ENCODE peak calls at places on chromosome 13, in five cellular contexts. T is SK-N-SH, U is K562, I is GM12878, B is HepG2. N is an unnamed sample.

GRCh38 chr13:37656247-37656940 is 57.8 kb upstream of the POSTN start:
- DNase-seq in T (no peak), U (no peak), I (no peak), B (no peak), N (no peak)

GRCh38 chr13:80141114-80141849 is 199.6 kb downstream of the SPRY2 start:
- DNase-seq in T (no peak), U (no peak), I (no peak), B (no peak), N (no peak)

GRCh38 chr13:96984061-96984508 is 10.2 kb downstream of the OXGR1 start:
- DNase-seq in T (peak), U (peak), I (peak), B (no peak), N (no peak)

GRCh38 chr13:24503376-24503690 is 9.2 kb downstream of the PARP4 start:
- DNase-seq in T (no peak), U (peak), I (no peak), B (no peak), N (peak)

GRCh38 chr13:39105110-39105509 is 66.9 kb downstream of the NHLRC3 start:
- DNase-seq in T (peak), U (no peak), I (no peak), B (no peak), N (no peak)

GRCh38 chr13:94534171-94534570 is 54.7 kb upstream of the DCT start:
- DNase-seq in T (no peak), U (no peak), I (no peak), B (no peak), N (no peak)

GRCh38 chr13:73985789-73986188 is 148.4 kb downstream of the KLF12 start:
- DNase-seq in T (no peak), U (no peak), I (no peak), B (no peak), N (no peak)

GRCh38 chr13:30972888-30973377 is 40.5 kb downstream of the TEX26 start:
- DNase-seq in T (no peak), U (no peak), I (no peak), B (no peak), N (no peak)

GRCh38 chr13:96279904-96280303 is 190.0 kb downstream of the HS6ST3 start:
- DNase-seq in T (no peak), U (no peak), I (no peak), B (no peak), N (no peak)

GRCh38 chr13:91817250-91817649 is 418.8 kb downstream of the GPC5 start:
- DNase-seq in T (peak), U (peak), I (no peak), B (peak), N (no peak)

GRCh38 chr13:32659736-32660135 is 73.5 kb downstream of the PDS5B start:
- DNase-seq in T (no peak), U (no peak), I (no peak), B (no peak), N (no peak)

GRCh38 chr13:24747248-24748151 is 16.5 kb upstream of the RNF17 start:
- DNase-seq in T (no peak), U (no peak), I (no peak), B (no peak), N (no peak)

DNA sequence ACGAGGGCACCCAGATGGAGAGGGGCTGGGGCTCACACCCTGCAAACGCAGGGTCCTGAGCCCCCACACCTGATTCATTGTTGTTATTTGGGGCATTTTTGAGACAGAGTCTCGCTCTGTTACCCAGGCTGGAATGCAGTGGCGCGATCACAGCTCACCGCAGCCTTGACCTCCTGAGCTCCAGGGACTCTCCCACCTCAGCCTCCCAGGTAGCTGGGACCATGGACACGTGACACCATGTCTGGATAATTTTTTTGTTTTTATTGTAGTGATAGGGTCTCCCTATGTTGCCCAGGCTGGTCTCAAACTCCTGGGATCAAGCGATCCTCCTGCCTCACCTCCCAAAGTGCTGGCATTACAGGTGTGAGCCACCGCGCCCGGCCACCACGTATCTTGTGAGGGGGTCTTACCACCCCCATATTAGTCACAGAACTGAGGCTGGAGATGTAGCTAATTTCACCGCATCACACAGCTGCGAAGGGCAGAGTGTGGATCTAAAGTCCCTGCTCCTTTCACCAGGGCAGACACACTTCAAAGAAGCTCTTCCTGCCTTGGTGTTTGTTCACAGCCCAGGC is 211.8 kb upstream of the SOX1 start:
- DNase-seq in T (no peak), U (no peak), I (no peak), B (no peak), N (no peak)
- TF ChIP-seq REST in T (no peak), U (no peak), I (no peak), B (no peak), N (no peak)

GRCh38 chr13:49441312-49441711 is 2.6 kb downstream of the CAB39L start:
- DNase-seq in T (no peak), U (no peak), I (no peak), B (no peak), N (no peak)

GRCh38 chr13:49439609-49440008 is 4.3 kb downstream of the CAB39L start:
- DNase-seq in T (no peak), U (no peak), I (no peak), B (no peak), N (no peak)

GRCh38 chr13:49437705-49438104 is 6.2 kb downstream of the CAB39L start:
- DNase-seq in T (no peak), U (no peak), I (no peak), B (no peak), N (no peak)

GRCh38 chr13:49436890-49437289 is 7.0 kb downstream of the CAB39L start:
- DNase-seq in T (no peak), U (no peak), I (no peak), B (no peak), N (no peak)

DNA sequence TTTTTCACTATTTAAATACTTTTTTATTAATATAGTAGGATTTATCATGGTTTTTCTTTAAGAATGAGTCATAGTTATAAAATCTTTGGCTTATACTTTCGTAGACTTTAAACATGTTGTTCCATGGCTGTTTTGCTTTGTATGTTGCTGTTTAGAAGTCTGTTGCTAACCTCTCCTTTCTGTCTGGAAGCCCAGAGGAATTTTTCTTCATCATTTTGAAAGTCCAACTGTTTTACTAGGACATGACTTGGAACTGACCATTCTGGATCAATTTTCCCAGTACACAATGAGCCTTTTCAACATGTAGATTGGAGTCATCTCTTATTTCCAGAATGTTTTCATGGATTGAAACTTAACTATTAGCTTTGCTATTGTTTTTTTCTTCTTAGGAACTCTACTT is 7.9 kb downstream of the CAB39L start:
- DNase-seq in T (no peak), U (no peak), I (no peak), B (no peak), N (no peak)
- TF ChIP-seq GABPA in T (no peak), U (no peak), I (no peak), B (no peak), N (no peak)

GRCh38 chr13:40652588-40652940 is 13.9 kb downstream of the FOXO1 start:
- DNase-seq in T (no peak), U (no peak), I (no peak), B (no peak), N (no peak)

GRCh38 chr13:40657307-40657706 is 9.1 kb downstream of the FOXO1 start:
- DNase-seq in T (no peak), U (no peak), I (no peak), B (no peak), N (no peak)

GRCh38 chr13:40657961-40658360 is 8.5 kb downstream of the FOXO1 start:
- DNase-seq in T (no peak), U (no peak), I (no peak), B (no peak), N (no peak)

GRCh38 chr13:40653558-40654318 is 12.7 kb downstream of the FOXO1 start:
- DNase-seq in T (no peak), U (no peak), I (no peak), B (no peak), N (no peak)

DNA sequence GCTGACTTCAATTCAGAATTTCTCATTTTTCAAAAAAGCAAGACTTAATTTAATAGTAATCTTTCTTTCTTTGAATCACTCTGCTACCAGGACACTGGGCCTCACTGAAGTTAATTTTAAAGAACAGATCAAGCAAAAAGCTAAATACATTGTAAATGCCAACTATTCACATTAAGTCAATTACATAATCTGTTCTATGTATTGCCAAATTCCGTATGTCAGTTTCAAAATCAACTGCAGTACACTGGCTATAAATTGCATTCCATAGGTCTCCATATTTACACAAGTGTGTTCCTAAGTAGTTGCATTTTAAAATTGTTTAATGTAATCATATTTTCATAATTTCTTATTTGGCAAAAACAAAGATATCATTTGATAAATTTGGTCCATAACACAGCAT is 10.1 kb downstream of the FOXO1 start:
- DNase-seq in T (no peak), U (no peak), I (no peak), B (no peak), N (no peak)
- TF ChIP-seq REST in T (no peak), U (no peak), I (no peak), B (no peak), N (no peak)

DNA sequence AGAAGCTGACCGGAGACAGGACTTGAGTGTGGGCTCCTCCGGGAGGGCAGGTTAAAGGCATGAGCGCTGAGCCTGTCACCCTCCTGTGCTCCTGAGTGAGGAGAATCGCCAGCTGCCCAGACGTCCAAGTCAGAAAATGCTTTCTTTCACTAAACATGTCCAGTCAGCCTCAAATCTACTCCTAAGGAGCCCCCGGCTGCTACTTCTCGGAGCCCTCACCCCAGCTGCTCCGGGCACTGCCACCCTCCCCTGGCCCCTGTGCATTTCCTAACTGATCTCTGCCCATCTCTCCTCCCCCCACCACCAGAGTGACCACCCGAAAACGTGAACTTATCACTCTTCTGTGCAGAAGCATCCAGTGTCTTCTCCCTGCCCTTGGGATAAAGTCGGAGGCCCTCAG is 277.5 kb upstream of the SOX1 start:
- DNase-seq in T (no peak), U (no peak), I (no peak), B (no peak), N (peak)
- TF ChIP-seq GABPA in T (no peak), U (no peak), I (no peak), B (no peak), N (no peak)

DNA sequence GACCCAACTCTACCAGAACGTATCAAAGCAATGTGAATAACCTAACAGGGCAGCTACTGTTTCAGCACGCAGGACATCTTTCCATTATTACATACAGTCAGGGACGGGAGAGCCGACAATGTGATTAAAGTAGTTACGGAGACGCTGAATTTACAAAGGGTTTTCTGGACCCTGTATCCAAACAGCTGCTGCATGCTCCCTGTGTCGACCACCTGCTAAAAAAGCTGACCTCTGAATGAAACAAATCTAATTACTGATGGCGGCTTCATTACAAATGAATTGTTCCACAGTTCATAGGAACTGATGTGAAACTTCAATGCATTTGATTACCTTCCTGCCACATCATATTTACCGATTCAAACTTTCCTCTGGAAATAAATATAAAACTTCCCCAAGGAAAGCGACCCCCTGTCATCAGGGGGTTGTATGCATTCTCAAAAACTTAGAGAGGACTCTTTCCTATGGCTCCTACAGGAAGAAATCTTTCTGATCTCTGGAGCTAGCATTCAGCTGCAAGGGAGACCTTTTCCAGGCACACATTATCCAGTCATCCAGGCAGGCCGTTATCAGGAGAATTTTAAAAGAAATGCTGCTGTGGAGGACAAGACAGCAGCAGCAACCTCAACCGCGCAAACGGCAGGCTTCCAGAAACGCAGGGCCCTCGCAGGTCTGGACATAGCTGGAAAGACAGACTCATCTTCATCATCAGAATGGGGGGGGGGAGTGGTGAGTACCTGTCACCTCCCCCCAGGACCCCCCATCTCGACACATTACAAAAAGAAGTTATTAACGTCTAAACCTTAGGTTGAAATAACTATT is 3.1 kb downstream of the EFNB2 start:
- DNase-seq in T (peak), U (no peak), I (no peak), B (no peak), N (no peak)
- TF ChIP-seq REST in T (no peak), U (no peak), I (no peak), B (no peak), N (no peak)

DNA sequence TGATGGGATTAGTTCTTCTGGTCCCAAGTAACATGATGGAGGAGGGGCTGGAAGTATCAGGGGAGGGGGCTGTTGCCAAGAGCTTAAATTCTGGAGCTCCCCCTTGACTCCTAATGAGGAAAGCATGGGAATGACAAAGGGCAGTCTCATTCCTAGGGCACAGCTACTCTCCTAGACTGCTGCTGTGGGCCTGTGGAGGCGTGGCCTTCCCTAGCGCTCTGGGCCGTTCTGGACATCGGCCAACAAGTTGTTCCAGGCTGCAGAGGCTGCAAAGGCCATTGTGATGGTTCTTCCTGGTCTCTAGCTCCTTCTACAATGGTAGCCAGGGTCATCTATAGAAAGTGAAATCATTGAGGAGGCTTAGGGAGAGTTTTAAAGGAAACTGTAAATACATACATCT is 916.6 kb downstream of the DIAPH3 start:
- DNase-seq in T (no peak), U (peak), I (no peak), B (no peak), N (no peak)
- TF ChIP-seq GABPA in T (no peak), U (no peak), I (no peak), B (no peak), N (no peak)

GRCh38 chr13:110419391-110419791 is 112.3 kb downstream of the COL4A2 start:
- DNase-seq in T (no peak), U (no peak), I (no peak), B (peak), N (no peak)
- TF ChIP-seq REST in T (no peak), U (no peak), I (no peak), B (no peak), N (no peak)

GRCh38 chr13:29816715-29817114 is 33.7 kb downstream of the UBL3 start:
- DNase-seq in T (no peak), U (no peak), I (no peak), B (no peak), N (no peak)

GRCh38 chr13:29815336-29815735 is 35.1 kb downstream of the UBL3 start:
- DNase-seq in T (no peak), U (no peak), I (no peak), B (no peak), N (no peak)

GRCh38 chr13:29817604-29818378 is 32.6 kb downstream of the UBL3 start:
- DNase-seq in T (peak), U (no peak), I (peak), B (no peak), N (peak)

GRCh38 chr13:29819157-29819556 is 31.3 kb downstream of the UBL3 start:
- DNase-seq in T (no peak), U (no peak), I (no peak), B (no peak), N (no peak)
- TF ChIP-seq GABPA in T (no peak), U (no peak), I (no peak), B (no peak), N (no peak)

DNA sequence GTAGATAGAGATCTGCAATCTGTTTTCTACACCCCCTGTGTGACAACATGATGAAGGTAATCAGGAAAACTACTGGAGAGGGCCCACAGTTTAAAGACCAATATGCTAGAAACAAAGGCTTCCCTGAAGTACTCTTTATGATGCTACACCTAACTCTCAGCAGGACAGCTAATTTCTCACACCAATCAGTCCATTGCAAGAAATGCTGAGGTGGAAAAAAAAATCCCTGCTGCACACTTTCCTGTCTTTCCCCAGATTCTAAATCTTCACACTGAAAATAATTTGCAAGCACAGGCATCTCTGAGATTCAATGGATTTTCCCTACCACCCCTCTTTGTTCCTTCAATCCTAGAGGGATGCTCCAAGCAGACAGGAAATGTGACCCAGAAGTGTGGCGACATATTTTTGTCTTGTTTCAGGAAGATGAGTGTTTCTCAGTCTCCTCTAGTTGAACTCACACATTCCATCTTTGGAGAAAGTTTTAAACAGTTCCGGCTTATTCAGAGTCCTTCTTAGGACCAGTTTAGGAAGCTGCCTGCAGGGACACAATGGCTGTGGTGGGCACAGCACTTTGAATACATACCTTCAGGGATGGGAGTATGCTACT is 671.6 kb downstream of the DIAPH3 start:
- DNase-seq in T (no peak), U (no peak), I (no peak), B (no peak), N (no peak)
- TF ChIP-seq REST in T (no peak), U (no peak), I (no peak), B (no peak), N (no peak)

DNA sequence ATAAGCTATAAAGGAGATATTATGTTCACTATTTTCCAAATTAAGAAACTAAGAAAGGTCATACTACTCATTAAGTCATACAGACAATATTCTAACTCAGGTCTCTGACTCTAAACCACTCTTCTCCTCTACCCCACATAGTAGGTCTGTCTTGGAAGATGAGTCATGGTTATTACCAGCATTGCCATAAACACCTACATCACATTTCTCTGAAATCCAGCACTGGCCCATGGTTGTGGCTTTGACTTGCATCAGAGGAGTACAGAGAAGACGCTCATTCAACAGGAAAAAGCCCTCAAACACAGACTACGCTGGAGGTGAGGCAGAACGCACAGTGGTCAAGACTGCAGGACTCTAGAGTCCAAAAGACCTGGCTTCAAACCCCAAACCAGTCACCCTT is 476.8 kb downstream of the COG6 start:
- DNase-seq in T (no peak), U (no peak), I (no peak), B (no peak), N (no peak)
- TF ChIP-seq GABPA in T (no peak), U (no peak), I (no peak), B (no peak), N (no peak)

N was measured in HL-60.